ENCODE peak calls at places on chromosomes 5 and 9, in six cellular contexts. U is thoracic aorta, I is hepatic stellate cell, H is NCI-H345, Y is amniotic epithelial cell, E is nucleus accumbens. F is an unnamed sample.

GRCh38 chr5:39214912-39215709 is 4.3 kb downstream of the FYB1 start:
- DNase-seq in U (no peak), I (no peak), H (no peak), Y (no peak), E (no peak), F (no peak)

GRCh38 chr5:45038366-45038987 is 229.7 kb downstream of the MRPS30 start:
- DNase-seq in U (no peak), I (no peak), H (peak; percentile 7), Y (no peak), E (no peak), F (no peak)

GRCh38 chr5:14102666-14103065 is 40.5 kb upstream of the TRIO start:
- DNase-seq in U (no peak), I (no peak), H (no peak), Y (no peak), E (no peak), F (no peak)

GRCh38 chr5:177440990-177441780 is 5.4 kb upstream of the PRR7 start:
- DNase-seq in U (no peak), I (no peak), H (no peak), Y (no peak), E (no peak), F (no peak)

GRCh38 chr5:76380346-76381074 is 22.6 kb upstream of the IQGAP2 start:
- DNase-seq in U (no peak), I (no peak), H (no peak), Y (no peak), E (no peak), F (no peak)

GRCh38 chr5:159263569-159263905 is 447 bp downstream of the UBLCP1 start:
- DNase-seq in U (no peak), I (no peak), H (no peak), Y (no peak), E (peak; percentile 7), F (no peak)

GRCh38 chr9:96450613-96451544 is 910 bp downstream of the HABP4 start:
- DNase-seq in U (no peak), I (peak; percentile 47), H (peak; percentile 50), Y (peak; percentile 15), E (no peak), F (peak; percentile 45)

GRCh38 chr5:179269781-179270543 is 75.3 kb downstream of the ADAMTS2 start:
- DNase-seq in U (no peak), I (no peak), H (no peak), Y (no peak), E (no peak), F (peak; percentile 16)

GRCh38 chr5:156800982-156801381 is 49.1 kb upstream of the PPP1R2B start:
- DNase-seq in U (no peak), I (no peak), H (no peak), Y (no peak), E (no peak), F (no peak)

GRCh38 chr9:4741365-4742031 is 496 bp upstream of the AK3 start:
- DNase-seq in U (no peak), I (peak; percentile 17), H (peak; percentile 40), Y (peak; percentile 35), E (peak; percentile 43), F (peak; percentile 64)

GRCh38 chr5:39658861-39659260 is 234.1 kb upstream of the DAB2 start:
- DNase-seq in U (no peak), I (no peak), H (no peak), Y (no peak), E (no peak), F (no peak)

GRCh38 chr9:126379661-126380365 is 53.2 kb downstream of the MVB12B start:
- DNase-seq in U (no peak), I (no peak), H (no peak), Y (peak; percentile 22), E (no peak), F (no peak)

GRCh38 chr9:125426926-125427325 is 165.3 kb downstream of the GAPVD1 start:
- DNase-seq in U (no peak), I (no peak), H (no peak), Y (no peak), E (no peak), F (no peak)

GRCh38 chr9:83070257-83070656 is 7.3 kb upstream of the RASEF start:
- DNase-seq in U (no peak), I (no peak), H (no peak), Y (no peak), E (no peak), F (no peak)

F was measured in left colon.